ENCODE peak calls at places on chromosomes 3 and 15, in ten cellular contexts. Q is AML-193; U is RPMI7951; I is GM04503; Z is activated CD4-positive, CD25-positive, alpha-beta regulatory T cell; H is SK-MEL-5; L is CD4-positive, CD25-positive, alpha-beta regulatory T cell; A is activated CD8-positive, alpha-beta memory T cell treated with anti-CD3 and anti-CD28 coated beads for 48 hours; T is esophagus squamous epithelium; J is osteoblast. P is an unnamed sample.

GRCh38 chr3:183122257-183122932 is 23.1 kb upstream of the MCCC1 start:
- DNase-seq in A (no peak), T (no peak), L (peak; percentile 63), Z (no peak), U (peak; percentile 45), J (peak; percentile 87), Q (peak; percentile 83), I (peak; percentile 10), H (peak; percentile 60), P (peak; percentile 12)

GRCh38 chr3:50610181-50610971 is 1.2 kb downstream of the CISH start:
- DNase-seq in J (peak; percentile 42), Z (no peak), Q (no peak), U (no peak), L (peak; percentile 88), H (no peak), I (no peak), A (no peak), T (no peak), P (no peak)

GRCh38 chr3:168341965-168342719 is 246.4 kb upstream of the GOLIM4 start:
- DNase-seq in J (no peak), I (no peak), H (no peak), L (no peak), A (no peak), T (no peak), Z (no peak), Q (no peak), U (no peak), P (no peak)

GRCh38 chr3:13537926-13538325 is 11.0 kb upstream of the FBLN2 start:
- DNase-seq in A (no peak), L (no peak), Z (no peak), Q (no peak), H (peak; percentile 11), J (peak; percentile 96), U (peak; percentile 99), T (no peak), I (peak; percentile 97), P (no peak)

GRCh38 chr15:31499953-31500808 is 173.5 kb downstream of the KLF13 start:
- DNase-seq in A (no peak), L (no peak), Z (no peak), Q (no peak), U (peak; percentile 40), T (no peak), J (no peak), I (no peak), H (no peak), P (no peak)

GRCh38 chr15:91214675-91215590 is 114.9 kb downstream of the SV2B start:
- DNase-seq in L (no peak), Z (no peak), U (no peak), Q (no peak), J (no peak), A (no peak), I (no peak), T (no peak), H (no peak), P (no peak)

GRCh38 chr3:127013196-127013595 is 30.3 kb downstream of the PLXNA1 start:
- DNase-seq in Z (no peak), U (no peak), A (no peak), J (no peak), H (no peak), T (no peak), Q (no peak), I (no peak), L (no peak), P (no peak)

GRCh38 chr3:95442766-95443165 is 1371.6 kb upstream of the EPHA6 start:
- DNase-seq in Z (no peak), T (no peak), H (no peak), U (no peak), L (no peak), Q (no peak), J (no peak), A (no peak), I (no peak), P (no peak)

GRCh38 chr3:192899540-192899982 is 18.1 kb downstream of the MB21D2 start:
- DNase-seq in J (no peak), A (no peak), I (peak; percentile 91), Z (no peak), H (no peak), T (no peak), L (peak; percentile 22), U (peak; percentile 99), Q (no peak), P (no peak)